ENCODE peak calls at places on chromosomes 3 and 15, in six cellular contexts. P is EL, X is IMR-90, K is NCI-H748 treated with DMSO at 0.1 percent for 48 hours, A is NCI-H510A treated with DMSO at 0.1 percent for 48 hours, Z is NCI-H1092 treated with DMSO at 0.1 percent for 48 hours. B is an unnamed sample.

GRCh38 chr15:34047893-34048775 is 9.1 kb upstream of the AVEN start:
- DNase-seq in X (no peak), A (no peak), K (no peak), P (peak; percentile 21), Z (no peak), B (peak; percentile 30)

GRCh38 chr3:46675843-46676567 is 17.5 kb downstream of the ALS2CL start:
- DNase-seq in K (no peak), A (no peak), X (peak; percentile 29), Z (no peak), P (peak; percentile 36), B (peak; percentile 34)

GRCh38 chr3:160941885-160942494 is 163.2 kb downstream of the B3GALNT1 start:
- DNase-seq in A (no peak), Z (no peak), X (peak; percentile 61), P (peak; percentile 66), K (no peak), B (peak; percentile 72)

GRCh38 chr3:79032686-79033318 is 735.0 kb downstream of the ROBO1 start:
- DNase-seq in K (peak; percentile 68), X (peak; percentile 67), A (peak; percentile 45), P (peak; percentile 68), Z (peak; percentile 60), B (peak; percentile 69)

GRCh38 chr3:31274406-31275024 is 258.2 kb upstream of the STT3B start:
- DNase-seq in A (no peak), Z (no peak), X (no peak), P (peak; percentile 30), K (no peak), B (peak; percentile 54)

GRCh38 chr3:122415762-122416654 is at the start of gene WDR5B:
- DNase-seq in X (peak; percentile 96), K (no peak), A (no peak), Z (no peak), P (peak; percentile 97), B (peak; percentile 97)

GRCh38 chr15:76433798-76434400 is 97.3 kb downstream of the ISL2 start:
- DNase-seq in P (peak; percentile 53), A (no peak), X (peak; percentile 9), Z (no peak), K (no peak), B (peak; percentile 72)

GRCh38 chr3:139668332-139668731 is 9.4 kb downstream of the NMNAT3 start:
- DNase-seq in K (no peak), A (no peak), Z (no peak), X (no peak), P (no peak), B (no peak)

GRCh38 chr3:123080864-123081562 is 14.2 kb downstream of the PDIA5 start:
- DNase-seq in K (no peak), A (no peak), P (no peak), Z (no peak), X (no peak), B (no peak)

GRCh38 chr3:72860846-72861245 is 12.6 kb upstream of the SHQ1 start:
- DNase-seq in P (no peak), X (no peak), A (no peak), K (no peak), Z (no peak), B (no peak)

GRCh38 chr3:69011331-69011730 is 2.2 kb downstream of the EOGT start:
- DNase-seq in K (no peak), X (peak; percentile 54), A (no peak), P (peak; percentile 24), Z (no peak), B (peak; percentile 71)

GRCh38 chr3:9810846-9811245 is 784 bp downstream of the TTLL3 start:
- DNase-seq in A (no peak), P (no peak), X (no peak), Z (no peak), K (no peak), B (peak; percentile 15)

GRCh38 chr15:83398591-83398990 is 48.5 kb upstream of the SH3GL3 start:
- DNase-seq in A (no peak), P (peak; percentile 52), K (no peak), X (peak; percentile 26), Z (no peak), B (peak; percentile 50)

GRCh38 chr3:65914740-65915366 is 123.9 kb downstream of the MAGI1 start:
- DNase-seq in P (peak; percentile 10), A (no peak), Z (no peak), K (no peak), X (no peak), B (peak; percentile 20)

B was measured in EH.